ENCODE peak calls at places on chromosomes 1 and 21, in nine cellular contexts. O, P, T, W, F, Z, X, A and L are unnamed samples.

GRCh38 chr1:205517288-205517687 is 12.8 kb downstream of the CDK18 start:
- DNase-seq in F (no peak), T (no peak), Z (no peak), X (no peak), P (no peak), A (no peak), W (no peak), O (no peak), L (no peak)

GRCh38 chr1:89022167-89022959 is at the start of gene GBP3:
- DNase-seq in O (no peak), X (peak), P (peak), Z (no peak), T (no peak), W (peak), A (peak), F (no peak), L (peak)

GRCh38 chr1:55610203-55610602 is 395.0 kb upstream of the USP24 start:
- DNase-seq in T (no peak), P (no peak), X (no peak), Z (no peak), W (no peak), O (no peak), F (no peak), A (no peak), L (no peak)

GRCh38 chr21:37223804-37224345 is 43.3 kb downstream of the VPS26C start:
- DNase-seq in Z (no peak), T (no peak), X (no peak), A (no peak), O (no peak), W (no peak), P (no peak), F (no peak), L (no peak)

GRCh38 chr1:236486315-236486714 is 37.5 kb upstream of the LGALS8 start:
- DNase-seq in O (no peak), A (no peak), X (no peak), Z (no peak), W (no peak), F (no peak), P (no peak), T (no peak), L (no peak)

GRCh38 chr1:24688621-24689195 is 45.6 kb downstream of the SRRM1 start:
- DNase-seq in F (peak), P (peak), W (no peak), X (peak), Z (peak), O (no peak), T (peak), A (peak), L (peak)

GRCh38 chr1:14880456-14881316 is 272.9 kb upstream of the TMEM51 start:
- DNase-seq in Z (peak), O (no peak), W (no peak), X (peak), F (no peak), P (peak), A (no peak), T (no peak), L (no peak)

GRCh38 chr1:27233677-27234053 is 767 bp upstream of the WDTC1 start:
- DNase-seq in P (no peak), X (no peak), A (no peak), Z (no peak), O (no peak), T (peak), F (peak), W (no peak), L (no peak)

GRCh38 chr1:89179343-89179742 is 3.5 kb upstream of the GBP7 start:
- DNase-seq in X (no peak), W (no peak), A (no peak), Z (no peak), F (no peak), O (no peak), T (no peak), P (no peak), L (no peak)

GRCh38 chr1:225813250-225813964 is 3.5 kb downstream of the EPHX1 start:
- DNase-seq in F (peak), X (no peak), W (no peak), Z (no peak), A (peak), P (peak), O (peak), T (no peak), L (peak)

DNA sequence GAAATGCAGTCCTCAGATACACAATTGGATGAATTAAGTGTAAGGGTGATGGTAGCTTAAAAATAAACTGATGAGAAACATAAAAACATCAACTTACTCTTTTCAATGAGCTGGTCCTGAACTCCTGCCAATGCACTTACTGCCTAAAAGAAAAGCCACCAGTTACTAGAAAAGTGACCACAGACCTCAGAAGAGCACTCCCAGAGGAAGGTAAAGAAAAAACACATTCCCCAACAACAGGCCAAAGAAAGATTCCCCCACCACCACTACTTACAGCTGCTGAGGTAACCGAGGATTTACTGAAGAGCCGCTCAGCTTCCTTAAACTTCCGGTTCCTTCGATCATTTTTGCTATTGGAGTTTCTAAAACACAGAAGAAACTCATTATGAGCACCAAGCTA is 5.4 kb downstream of the MEAF6 start:
- DNase-seq in T (no peak), A (no peak), F (no peak), O (no peak), Z (no peak), P (peak), W (no peak), X (peak), L (no peak)
- H3K27ac ChIP-seq in T (no peak), A (no peak), F (no peak), O (no peak), Z (no peak), P (no peak), W (no peak), X (no peak), L (no peak)

GRCh38 chr1:30824736-30825429 is 67.3 kb upstream of the LAPTM5 start:
- DNase-seq in O (no peak), X (no peak), P (no peak), F (no peak), W (no peak), A (no peak), Z (no peak), T (no peak), L (no peak)

GRCh38 chr1:30823969-30824735 is 66.6 kb upstream of the LAPTM5 start:
- DNase-seq in Z (peak), A (peak), O (no peak), W (peak), T (peak), P (peak), F (peak), X (peak), L (peak)

GRCh38 chr1:30822006-30822405 is 64.4 kb upstream of the LAPTM5 start:
- DNase-seq in P (no peak), O (no peak), F (no peak), T (no peak), W (no peak), X (no peak), A (peak), Z (no peak), L (no peak)

GRCh38 chr1:30822966-30823581 is 65.5 kb upstream of the LAPTM5 start:
- DNase-seq in Z (no peak), F (no peak), P (no peak), X (peak), T (no peak), O (no peak), A (no peak), W (no peak), L (no peak)

GRCh38 chr1:30823627-30823968 is 66.0 kb upstream of the LAPTM5 start:
- DNase-seq in F (no peak), P (no peak), O (no peak), A (no peak), Z (no peak), X (no peak), T (no peak), W (no peak), L (peak)
- H3K27ac ChIP-seq in F (peak), P (peak), O (no peak), A (peak), Z (peak), X (peak), T (peak), W (peak), L (peak)

DNA sequence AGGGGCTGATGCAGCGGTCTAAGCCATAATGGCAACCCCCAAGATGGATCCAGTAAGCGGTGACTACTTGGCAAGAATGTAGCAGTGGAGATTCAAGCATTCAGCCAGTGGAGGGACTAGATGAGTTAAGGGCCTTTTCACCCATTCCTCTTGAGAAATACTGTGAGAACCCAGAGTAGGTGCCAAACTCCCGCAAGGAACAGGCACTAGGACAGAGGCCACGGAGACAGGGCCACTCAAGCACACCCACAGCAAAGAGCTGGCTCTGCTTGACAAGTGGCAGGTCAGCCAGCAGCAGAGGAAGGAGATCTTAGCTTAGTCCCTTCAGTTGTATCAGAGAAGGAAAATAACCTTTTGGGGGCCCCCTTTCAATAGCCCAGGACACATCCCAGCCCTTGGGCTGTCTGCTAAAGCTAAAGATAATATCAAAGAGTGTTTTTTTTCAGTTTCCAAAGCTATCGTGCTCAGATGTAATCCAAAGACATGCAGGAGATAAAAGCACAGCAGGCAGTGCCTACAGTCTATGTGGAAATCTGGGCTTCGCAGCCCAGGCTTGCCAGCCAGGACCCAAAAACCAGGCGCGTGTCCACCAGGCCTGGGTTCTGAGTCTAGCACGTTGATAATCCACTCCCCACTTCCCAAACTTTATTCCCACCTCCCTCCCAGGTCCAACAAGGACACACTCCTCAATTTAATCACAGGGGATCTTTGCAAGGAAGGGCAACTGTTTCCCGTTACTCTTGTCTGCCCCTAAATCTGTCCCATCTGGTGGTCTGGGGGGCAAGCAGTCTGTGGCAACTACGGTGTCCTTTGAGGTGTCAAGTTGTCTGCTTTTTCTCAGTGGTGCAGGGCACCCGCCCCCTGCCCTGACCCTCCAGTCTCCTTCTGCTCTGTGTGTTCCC is 62.2 kb upstream of the GOLT1A start:
- DNase-seq in X (no peak), Z (no peak), T (no peak), P (no peak), O (no peak), W (no peak), A (no peak), F (no peak), L (no peak)
- H3K27ac ChIP-seq in X (no peak), Z (peak), T (no peak), P (no peak), O (no peak), W (no peak), A (no peak), F (peak), L (no peak)

DNA sequence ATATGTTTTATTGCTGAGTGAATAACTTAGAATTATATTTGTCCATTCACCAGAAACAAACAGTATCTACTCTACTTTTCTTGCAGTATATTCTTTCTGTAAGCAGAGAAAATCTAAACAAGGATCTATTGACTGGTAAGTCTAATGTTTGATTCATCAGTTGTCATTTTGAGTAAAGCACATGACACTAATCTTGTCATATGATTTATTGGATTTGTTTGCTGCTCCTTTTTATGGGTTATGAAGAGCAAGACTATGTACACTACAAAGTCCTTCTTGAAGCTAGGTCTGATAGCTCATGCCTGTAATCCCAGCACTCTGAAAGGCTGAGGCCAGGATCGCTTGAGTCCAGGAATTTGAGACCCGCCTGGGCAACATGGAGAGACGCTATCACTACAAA is 23.3 kb downstream of the KMO start:
- DNase-seq in X (no peak), P (no peak), F (no peak), T (no peak), W (no peak), A (no peak), Z (no peak), O (no peak), L (no peak)
- H3K27ac ChIP-seq in X (no peak), P (no peak), F (no peak), T (no peak), W (no peak), A (no peak), Z (no peak), O (peak), L (no peak)

GRCh38 chr1:74712863-74713262 is 20.0 kb downstream of the CRYZ start:
- DNase-seq in W (no peak), T (no peak), O (no peak), X (no peak), F (no peak), A (no peak), Z (no peak), P (peak), L (no peak)

GRCh38 chr1:74713849-74714248 is 19.0 kb downstream of the CRYZ start:
- DNase-seq in O (no peak), P (no peak), Z (no peak), X (no peak), W (no peak), F (no peak), T (no peak), A (no peak), L (no peak)

GRCh38 chr1:74715806-74716205 is 17.0 kb downstream of the CRYZ start:
- DNase-seq in X (no peak), F (no peak), W (no peak), O (no peak), T (no peak), Z (no peak), P (no peak), A (no peak), L (no peak)

GRCh38 chr1:74716822-74717221 is 16.0 kb downstream of the CRYZ start:
- DNase-seq in X (no peak), T (no peak), P (no peak), F (no peak), A (no peak), O (no peak), W (no peak), Z (no peak), L (no peak)

DNA sequence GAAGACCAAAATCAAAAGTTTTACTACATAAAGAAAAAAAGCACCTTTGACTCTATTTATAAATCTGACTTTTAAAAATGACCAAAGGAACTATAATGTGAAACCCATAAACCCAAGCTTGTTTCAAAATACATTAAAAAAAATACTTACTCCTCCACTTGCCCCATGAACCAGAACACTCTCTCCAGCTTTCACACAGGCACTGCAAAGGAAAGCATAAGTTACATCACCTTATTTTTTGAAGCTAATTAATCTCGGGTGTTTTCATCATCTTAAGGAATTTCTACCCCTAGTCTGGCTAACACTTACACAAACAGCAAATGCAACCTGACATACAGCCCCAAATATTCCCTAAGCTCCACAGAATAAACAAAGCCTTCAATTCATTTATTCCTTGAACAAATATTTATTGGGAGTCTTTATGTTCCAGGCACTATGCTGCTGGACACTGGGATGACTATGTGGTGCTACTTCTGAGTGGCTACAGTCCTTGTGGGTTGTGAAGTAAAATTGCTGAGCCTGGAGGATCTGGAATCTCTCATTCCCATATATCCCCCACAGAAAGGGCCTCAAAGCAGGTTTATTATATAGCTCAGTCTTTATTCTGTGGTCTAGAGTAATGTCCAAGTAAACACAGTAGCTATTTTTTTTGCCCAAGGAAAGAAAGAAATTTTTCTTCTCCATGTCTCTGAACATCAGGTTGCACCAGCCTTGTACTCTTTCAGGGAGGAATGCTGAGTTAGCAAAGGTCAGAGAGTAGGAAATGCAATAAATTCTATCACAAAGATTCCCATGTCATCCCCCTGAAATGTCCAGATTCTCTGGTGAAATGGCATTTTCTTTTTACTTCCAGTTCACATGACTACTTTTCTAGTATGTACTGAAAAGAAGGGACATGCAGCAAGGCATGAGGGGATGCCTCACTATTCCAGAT is 18.2 kb downstream of the CRYZ start:
- DNase-seq in O (no peak), T (no peak), A (no peak), F (no peak), Z (no peak), W (no peak), P (peak), X (no peak), L (no peak)
- H3K27ac ChIP-seq in O (peak), T (no peak), A (no peak), F (no peak), Z (no peak), W (no peak), P (peak), X (no peak), L (no peak)